ENCODE peak calls at places on chromosomes 1 and 21, in eight cellular contexts. One of them, this sample, is unnamed.

GRCh38 chr1:71850936-71851335 is 431.4 kb downstream of the NEGR1 start:
- DNase-seq in HepG2: no peak
- DNase-seq in A549: no peak
- DNase-seq in upper lobe of left lung: no peak
- DNase-seq in esophagus muscularis mucosa: no peak
- DNase-seq in transverse colon: no peak
- DNase-seq in sigmoid colon: peak; percentile 70
- DNase-seq in ovary: no peak
- DNase-seq in this sample: peak; percentile 38

GRCh38 chr21:39098696-39099111 is 84.5 kb downstream of the PSMG1 start:
- DNase-seq in transverse colon: no peak
- DNase-seq in sigmoid colon: no peak
- DNase-seq in ovary: no peak
- DNase-seq in HepG2: peak; percentile 74
- DNase-seq in esophagus muscularis mucosa: no peak
- DNase-seq in upper lobe of left lung: no peak
- DNase-seq in A549: no peak
- DNase-seq in this sample: no peak

GRCh38 chr1:226485192-226485591 is 63.4 kb upstream of the STUM start:
- DNase-seq in esophagus muscularis mucosa: no peak
- DNase-seq in HepG2: no peak
- DNase-seq in upper lobe of left lung: no peak
- DNase-seq in transverse colon: no peak
- DNase-seq in A549: no peak
- DNase-seq in ovary: no peak
- DNase-seq in sigmoid colon: no peak
- DNase-seq in this sample: no peak

GRCh38 chr1:218401896-218402770 is 57.0 kb downstream of the TGFB2 start:
- DNase-seq in transverse colon: no peak
- DNase-seq in A549: no peak
- DNase-seq in upper lobe of left lung: no peak
- DNase-seq in sigmoid colon: peak; percentile 70
- DNase-seq in esophagus muscularis mucosa: no peak
- DNase-seq in HepG2: peak; percentile 85
- DNase-seq in ovary: no peak
- DNase-seq in this sample: no peak

GRCh38 chr1:229258031-229258850 is 12.7 kb upstream of the RAB4A start:
- DNase-seq in HepG2: peak; percentile 66
- DNase-seq in ovary: peak; percentile 66
- DNase-seq in esophagus muscularis mucosa: no peak
- DNase-seq in transverse colon: peak; percentile 68
- DNase-seq in upper lobe of left lung: peak; percentile 51
- DNase-seq in sigmoid colon: peak; percentile 77
- DNase-seq in A549: peak; percentile 59
- DNase-seq in this sample: peak; percentile 78

GRCh38 chr1:33390550-33390949 is 40.3 kb downstream of the PHC2 start:
- DNase-seq in HepG2: no peak
- DNase-seq in ovary: no peak
- DNase-seq in sigmoid colon: no peak
- DNase-seq in transverse colon: no peak
- DNase-seq in A549: no peak
- DNase-seq in upper lobe of left lung: no peak
- DNase-seq in esophagus muscularis mucosa: peak; percentile 29
- DNase-seq in this sample: no peak

GRCh38 chr1:38578444-38578951 is 281.1 kb downstream of the RRAGC start:
- DNase-seq in A549: no peak
- DNase-seq in HepG2: no peak
- DNase-seq in upper lobe of left lung: peak; percentile 55
- DNase-seq in ovary: no peak
- DNase-seq in transverse colon: no peak
- DNase-seq in esophagus muscularis mucosa: no peak
- DNase-seq in sigmoid colon: peak; percentile 57
- DNase-seq in this sample: no peak

GRCh38 chr1:183607322-183607980 is 17.2 kb upstream of the NCF2 start:
- DNase-seq in upper lobe of left lung: no peak
- DNase-seq in transverse colon: no peak
- DNase-seq in A549: no peak
- DNase-seq in HepG2: no peak
- DNase-seq in ovary: no peak
- DNase-seq in sigmoid colon: no peak
- DNase-seq in esophagus muscularis mucosa: no peak
- DNase-seq in this sample: no peak

GRCh38 chr1:71577451-71578131 is 496.8 kb upstream of the ZRANB2 start:
- DNase-seq in transverse colon: no peak
- DNase-seq in esophagus muscularis mucosa: no peak
- DNase-seq in A549: no peak
- DNase-seq in sigmoid colon: no peak
- DNase-seq in ovary: no peak
- DNase-seq in upper lobe of left lung: no peak
- DNase-seq in HepG2: no peak
- DNase-seq in this sample: no peak

GRCh38 chr1:92219028-92219427 is 1.3 kb downstream of the C1orf146 start:
- DNase-seq in transverse colon: no peak
- DNase-seq in A549: no peak
- DNase-seq in upper lobe of left lung: no peak
- DNase-seq in HepG2: no peak
- DNase-seq in ovary: no peak
- DNase-seq in sigmoid colon: no peak
- DNase-seq in esophagus muscularis mucosa: no peak
- DNase-seq in this sample: no peak

GRCh38 chr1:150420560-150421265 is 56.8 kb downstream of the RPRD2 start:
- DNase-seq in upper lobe of left lung: no peak
- DNase-seq in esophagus muscularis mucosa: no peak
- DNase-seq in A549: no peak
- DNase-seq in ovary: no peak
- DNase-seq in HepG2: no peak
- DNase-seq in transverse colon: no peak
- DNase-seq in sigmoid colon: no peak
- DNase-seq in this sample: peak; percentile 16

GRCh38 chr1:159054427-159054826 is 22.1 kb downstream of the AIM2 start:
- DNase-seq in esophagus muscularis mucosa: no peak
- DNase-seq in sigmoid colon: no peak
- DNase-seq in HepG2: no peak
- DNase-seq in A549: no peak
- DNase-seq in transverse colon: no peak
- DNase-seq in ovary: no peak
- DNase-seq in upper lobe of left lung: no peak
- DNase-seq in this sample: no peak

GRCh38 chr21:45150630-45151265 is 76.4 kb downstream of the ADARB1 start:
- DNase-seq in HepG2: no peak
- DNase-seq in ovary: no peak
- DNase-seq in upper lobe of left lung: no peak
- DNase-seq in A549: no peak
- DNase-seq in esophagus muscularis mucosa: no peak
- DNase-seq in sigmoid colon: peak; percentile 48
- DNase-seq in transverse colon: no peak
- DNase-seq in this sample: no peak

GRCh38 chr21:37868896-37869295 is 47.4 kb downstream of the KCNJ6 start:
- DNase-seq in sigmoid colon: no peak
- DNase-seq in ovary: no peak
- DNase-seq in A549: no peak
- DNase-seq in transverse colon: no peak
- DNase-seq in esophagus muscularis mucosa: no peak
- DNase-seq in HepG2: no peak
- DNase-seq in upper lobe of left lung: no peak
- DNase-seq in this sample: no peak

GRCh38 chr1:228811655-228812315 is 76.5 kb downstream of the RHOU start:
- DNase-seq in transverse colon: no peak
- DNase-seq in upper lobe of left lung: no peak
- DNase-seq in sigmoid colon: no peak
- DNase-seq in ovary: no peak
- DNase-seq in A549: no peak
- DNase-seq in esophagus muscularis mucosa: peak; percentile 84
- DNase-seq in HepG2: no peak
- DNase-seq in this sample: no peak

GRCh38 chr1:221998186-221998612 is 256.3 kb upstream of the DUSP10 start:
- DNase-seq in transverse colon: no peak
- DNase-seq in ovary: no peak
- DNase-seq in esophagus muscularis mucosa: peak; percentile 3
- DNase-seq in HepG2: no peak
- DNase-seq in A549: no peak
- DNase-seq in upper lobe of left lung: no peak
- DNase-seq in sigmoid colon: no peak
- DNase-seq in this sample: no peak

GRCh38 chr1:226601456-226601855 is 52.9 kb downstream of the STUM start:
- DNase-seq in HepG2: no peak
- DNase-seq in sigmoid colon: peak; percentile 58
- DNase-seq in esophagus muscularis mucosa: no peak
- DNase-seq in A549: no peak
- DNase-seq in ovary: no peak
- DNase-seq in transverse colon: no peak
- DNase-seq in upper lobe of left lung: no peak
- DNase-seq in this sample: no peak

GRCh38 chr1:169577981-169578738 is 8.1 kb downstream of the F5 start:
- DNase-seq in HepG2: no peak
- DNase-seq in sigmoid colon: no peak
- DNase-seq in ovary: no peak
- DNase-seq in upper lobe of left lung: no peak
- DNase-seq in esophagus muscularis mucosa: no peak
- DNase-seq in A549: no peak
- DNase-seq in transverse colon: no peak
- DNase-seq in this sample: no peak
- TF ChIP-seq EP300 in HepG2: no peak
- TF ChIP-seq EP300 in sigmoid colon: no peak
- TF ChIP-seq EP300 in ovary: no peak
- TF ChIP-seq EP300 in upper lobe of left lung: no peak
- TF ChIP-seq EP300 in esophagus muscularis mucosa: no peak
- TF ChIP-seq EP300 in A549: no peak
- TF ChIP-seq EP300 in transverse colon: no peak
- TF ChIP-seq EP300 in this sample: no peak

GRCh38 chr21:29359718-29360117 is 61.0 kb downstream of the BACH1 start:
- DNase-seq in ovary: no peak
- DNase-seq in upper lobe of left lung: no peak
- DNase-seq in esophagus muscularis mucosa: no peak
- DNase-seq in transverse colon: no peak
- DNase-seq in sigmoid colon: no peak
- DNase-seq in A549: no peak
- DNase-seq in HepG2: no peak
- DNase-seq in this sample: no peak
- TF ChIP-seq EP300 in ovary: no peak
- TF ChIP-seq EP300 in upper lobe of left lung: no peak
- TF ChIP-seq EP300 in esophagus muscularis mucosa: no peak
- TF ChIP-seq EP300 in transverse colon: no peak
- TF ChIP-seq EP300 in sigmoid colon: no peak
- TF ChIP-seq EP300 in A549: no peak
- TF ChIP-seq EP300 in HepG2: no peak
- TF ChIP-seq EP300 in this sample: no peak

GRCh38 chr21:17575076-17575475 is 37.6 kb downstream of the BTG3 start:
- DNase-seq in sigmoid colon: no peak
- DNase-seq in transverse colon: no peak
- DNase-seq in esophagus muscularis mucosa: no peak
- DNase-seq in A549: no peak
- DNase-seq in ovary: no peak
- DNase-seq in HepG2: no peak
- DNase-seq in upper lobe of left lung: no peak
- DNase-seq in this sample: no peak

GRCh38 chr21:17577701-17578100 is 35.0 kb downstream of the BTG3 start:
- DNase-seq in upper lobe of left lung: no peak
- DNase-seq in HepG2: no peak
- DNase-seq in sigmoid colon: no peak
- DNase-seq in esophagus muscularis mucosa: no peak
- DNase-seq in A549: no peak
- DNase-seq in transverse colon: no peak
- DNase-seq in ovary: no peak
- DNase-seq in this sample: no peak

GRCh38 chr21:17580319-17580718 is 32.4 kb downstream of the BTG3 start:
- DNase-seq in sigmoid colon: no peak
- DNase-seq in HepG2: no peak
- DNase-seq in upper lobe of left lung: no peak
- DNase-seq in A549: no peak
- DNase-seq in ovary: no peak
- DNase-seq in esophagus muscularis mucosa: no peak
- DNase-seq in transverse colon: no peak
- DNase-seq in this sample: no peak

GRCh38 chr21:17576080-17576835 is 36.4 kb downstream of the BTG3 start:
- DNase-seq in upper lobe of left lung: no peak
- DNase-seq in ovary: no peak
- DNase-seq in A549: no peak
- DNase-seq in esophagus muscularis mucosa: no peak
- DNase-seq in sigmoid colon: no peak
- DNase-seq in transverse colon: no peak
- DNase-seq in HepG2: no peak
- DNase-seq in this sample: no peak

DNA sequence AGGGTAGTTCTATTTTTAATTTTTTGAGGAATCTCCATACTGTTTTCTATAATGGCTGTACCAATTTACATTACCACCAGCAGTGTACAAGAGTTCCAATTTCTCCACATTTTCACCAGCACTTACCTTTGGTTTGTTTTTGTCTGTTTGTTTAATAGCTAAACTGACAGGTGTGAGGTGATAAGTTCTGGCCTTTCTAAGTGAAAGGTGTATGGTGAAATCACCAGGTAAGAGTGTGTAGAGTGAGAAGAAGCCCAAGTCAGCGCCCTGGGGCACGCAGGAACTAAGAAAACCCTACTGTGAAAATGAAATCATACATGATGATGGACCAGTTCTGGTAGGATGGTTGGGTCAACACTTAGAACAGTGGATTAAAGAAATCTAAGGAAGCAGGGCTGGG is 34.5 kb downstream of the BTG3 start:
- DNase-seq in sigmoid colon: no peak
- DNase-seq in ovary: no peak
- DNase-seq in upper lobe of left lung: no peak
- DNase-seq in HepG2: no peak
- DNase-seq in esophagus muscularis mucosa: no peak
- DNase-seq in transverse colon: no peak
- DNase-seq in A549: no peak
- DNase-seq in this sample: no peak
- TF ChIP-seq EP300 in sigmoid colon: no peak
- TF ChIP-seq EP300 in ovary: no peak
- TF ChIP-seq EP300 in upper lobe of left lung: no peak
- TF ChIP-seq EP300 in HepG2: no peak
- TF ChIP-seq EP300 in esophagus muscularis mucosa: no peak
- TF ChIP-seq EP300 in transverse colon: no peak
- TF ChIP-seq EP300 in A549: no peak
- TF ChIP-seq EP300 in this sample: no peak

DNA sequence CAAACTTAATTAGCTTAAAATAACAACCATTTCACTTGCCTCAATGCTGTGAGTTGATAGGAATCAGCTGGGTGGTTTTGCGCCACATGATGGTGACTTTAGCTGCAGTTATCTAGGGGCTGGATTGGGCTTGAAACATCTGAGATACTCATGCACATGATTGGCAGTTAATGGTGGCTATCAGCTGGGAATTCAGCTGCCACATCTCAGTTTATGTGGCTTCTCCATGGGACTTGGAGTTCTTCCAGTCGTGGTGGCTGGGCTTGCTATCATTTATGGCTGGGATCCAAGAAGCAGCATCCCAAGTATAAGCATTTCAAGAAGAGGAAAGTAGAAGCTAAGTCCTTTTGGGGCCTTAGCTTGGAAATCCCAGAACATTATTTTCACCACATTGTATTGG is 36.4 kb downstream of the PDC start:
- DNase-seq in transverse colon: no peak
- DNase-seq in upper lobe of left lung: no peak
- DNase-seq in HepG2: no peak
- DNase-seq in sigmoid colon: no peak
- DNase-seq in A549: no peak
- DNase-seq in esophagus muscularis mucosa: no peak
- DNase-seq in ovary: no peak
- DNase-seq in this sample: no peak
- TF ChIP-seq EP300 in transverse colon: no peak
- TF ChIP-seq EP300 in upper lobe of left lung: no peak
- TF ChIP-seq EP300 in HepG2: no peak
- TF ChIP-seq EP300 in sigmoid colon: no peak
- TF ChIP-seq EP300 in A549: no peak
- TF ChIP-seq EP300 in esophagus muscularis mucosa: no peak
- TF ChIP-seq EP300 in ovary: no peak
- TF ChIP-seq EP300 in this sample: no peak

This sample was measured in tibial nerve.